ENCODE peak calls at places on chromosomes 3 and 15, in four cellular contexts. One of them, this sample, is unnamed.

GRCh38 chr15:46660096-46660842 is 1025.4 kb downstream of the SQOR start:
- DNase-seq in left ventricle myocardium inferior: no peak
- DNase-seq in fibroblast of lung: no peak
- DNase-seq in colonic mucosa: no peak
- DNase-seq in this sample: no peak

GRCh38 chr15:94584833-94585244 is 353.5 kb downstream of the MCTP2 start:
- DNase-seq in left ventricle myocardium inferior: no peak
- DNase-seq in fibroblast of lung: peak; percentile 39
- DNase-seq in colonic mucosa: no peak
- DNase-seq in this sample: no peak

GRCh38 chr3:110940074-110940473 is 131.5 kb upstream of the NECTIN3 start:
- DNase-seq in left ventricle myocardium inferior: no peak
- DNase-seq in fibroblast of lung: no peak
- DNase-seq in colonic mucosa: no peak
- DNase-seq in this sample: no peak

GRCh38 chr15:61794881-61795280 is 265.4 kb downstream of the VPS13C start:
- DNase-seq in left ventricle myocardium inferior: no peak
- DNase-seq in fibroblast of lung: no peak
- DNase-seq in colonic mucosa: no peak
- DNase-seq in this sample: peak; percentile 40

GRCh38 chr15:98070132-98070531 is 109.6 kb downstream of the ARRDC4 start:
- DNase-seq in left ventricle myocardium inferior: no peak
- DNase-seq in fibroblast of lung: no peak
- DNase-seq in colonic mucosa: no peak
- DNase-seq in this sample: no peak

GRCh38 chr3:53821631-53822068 is 24.6 kb downstream of the CHDH start:
- DNase-seq in left ventricle myocardium inferior: no peak
- DNase-seq in fibroblast of lung: peak; percentile 24
- DNase-seq in colonic mucosa: no peak
- DNase-seq in this sample: peak; percentile 22

GRCh38 chr15:39605146-39605545 is 24.3 kb downstream of the THBS1 start:
- DNase-seq in left ventricle myocardium inferior: no peak
- DNase-seq in fibroblast of lung: no peak
- DNase-seq in colonic mucosa: no peak
- DNase-seq in this sample: no peak

GRCh38 chr3:121488628-121489027 is 57.2 kb downstream of the POLQ start:
- DNase-seq in left ventricle myocardium inferior: no peak
- DNase-seq in fibroblast of lung: no peak
- DNase-seq in colonic mucosa: no peak
- DNase-seq in this sample: no peak

GRCh38 chr15:71413419-71413818 is 298.1 kb downstream of the THSD4 start:
- DNase-seq in left ventricle myocardium inferior: no peak
- DNase-seq in fibroblast of lung: no peak
- DNase-seq in colonic mucosa: no peak
- DNase-seq in this sample: no peak

GRCh38 chr15:27486036-27486435 is 515.1 kb downstream of the GABRG3 start:
- DNase-seq in left ventricle myocardium inferior: no peak
- DNase-seq in fibroblast of lung: peak; percentile 38
- DNase-seq in colonic mucosa: no peak
- DNase-seq in this sample: no peak

GRCh38 chr3:189685854-189686253 is 54.7 kb downstream of the TP63 start:
- DNase-seq in left ventricle myocardium inferior: no peak
- DNase-seq in fibroblast of lung: peak; percentile 87
- DNase-seq in colonic mucosa: no peak
- DNase-seq in this sample: peak; percentile 55

GRCh38 chr3:119562307-119562961 is 3.0 kb upstream of the CD80 start:
- DNase-seq in left ventricle myocardium inferior: no peak
- DNase-seq in fibroblast of lung: no peak
- DNase-seq in colonic mucosa: no peak
- DNase-seq in this sample: no peak

GRCh38 chr15:71885390-71885789 is 75.0 kb downstream of the NR2E3 start:
- DNase-seq in left ventricle myocardium inferior: no peak
- DNase-seq in fibroblast of lung: no peak
- DNase-seq in colonic mucosa: no peak
- DNase-seq in this sample: no peak

GRCh38 chr3:32347286-32348125 is 44.1 kb upstream of the CMTM7 start:
- DNase-seq in left ventricle myocardium inferior: peak; percentile 32
- DNase-seq in fibroblast of lung: peak; percentile 10
- DNase-seq in colonic mucosa: peak; percentile 34
- DNase-seq in this sample: no peak

GRCh38 chr3:23829242-23829934 is 23.6 kb downstream of the UBE2E1 start:
- DNase-seq in left ventricle myocardium inferior: no peak
- DNase-seq in fibroblast of lung: no peak
- DNase-seq in colonic mucosa: no peak
- DNase-seq in this sample: no peak

GRCh38 chr3:185316740-185317407 is 46.1 kb upstream of the MAP3K13 start:
- DNase-seq in left ventricle myocardium inferior: no peak
- DNase-seq in fibroblast of lung: peak; percentile 51
- DNase-seq in colonic mucosa: no peak
- DNase-seq in this sample: peak; percentile 87

GRCh38 chr3:113594066-113594465 is 61.7 kb downstream of the SIDT1 start:
- DNase-seq in left ventricle myocardium inferior: no peak
- DNase-seq in fibroblast of lung: no peak
- DNase-seq in colonic mucosa: no peak
- DNase-seq in this sample: no peak

GRCh38 chr3:25483456-25483855 is 55.4 kb downstream of the RARB start:
- DNase-seq in left ventricle myocardium inferior: no peak
- DNase-seq in fibroblast of lung: peak; percentile 44
- DNase-seq in colonic mucosa: no peak
- DNase-seq in this sample: no peak

GRCh38 chr3:101070260-101071121 is 77.3 kb upstream of the ABI3BP start:
- DNase-seq in left ventricle myocardium inferior: peak; percentile 44
- DNase-seq in fibroblast of lung: peak; percentile 8
- DNase-seq in colonic mucosa: peak; percentile 82
- DNase-seq in this sample: peak; percentile 60

DNA sequence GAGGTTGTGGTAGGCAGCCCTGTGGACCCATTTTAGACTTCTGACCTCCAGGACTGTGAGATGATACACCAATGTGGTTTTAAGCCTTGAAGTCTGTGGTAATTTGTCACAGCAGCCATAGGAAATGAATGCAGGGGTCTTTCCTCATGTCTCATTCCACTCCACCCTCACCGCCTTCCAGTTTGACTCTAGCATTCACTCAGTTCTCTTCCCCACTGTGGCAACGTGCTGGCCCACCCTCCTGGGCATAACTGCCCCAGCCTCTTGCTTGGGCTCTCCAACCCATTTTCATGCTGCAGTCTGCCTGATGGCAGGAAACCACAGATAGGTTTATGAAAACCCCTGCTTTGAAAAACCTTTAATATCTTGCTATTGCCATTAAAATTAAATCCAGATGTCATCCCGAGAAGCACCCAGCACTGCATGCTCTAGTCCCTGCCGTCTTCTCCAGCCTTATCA is 7.3 kb upstream of the TRNT1 start:
- DNase-seq in left ventricle myocardium inferior: no peak
- DNase-seq in fibroblast of lung: no peak
- DNase-seq in colonic mucosa: no peak
- DNase-seq in this sample: no peak
- H3K27ac ChIP-seq in left ventricle myocardium inferior: no peak overlapping the region
- H3K27ac ChIP-seq in fibroblast of lung: no peak overlapping the region
- H3K27ac ChIP-seq in colonic mucosa: no peak overlapping the region
- H3K27ac ChIP-seq in this sample: no peak overlapping the region

GRCh38 chr15:78054971-78055370 is 22.5 kb downstream of the TBC1D2B start:
- DNase-seq in left ventricle myocardium inferior: no peak
- DNase-seq in fibroblast of lung: no peak
- DNase-seq in colonic mucosa: no peak
- DNase-seq in this sample: no peak

GRCh38 chr15:78057803-78058202 is 19.7 kb downstream of the TBC1D2B start:
- DNase-seq in left ventricle myocardium inferior: no peak
- DNase-seq in fibroblast of lung: no peak
- DNase-seq in colonic mucosa: no peak
- DNase-seq in this sample: no peak

GRCh38 chr15:78058401-78058935 is 19.0 kb downstream of the TBC1D2B start:
- DNase-seq in left ventricle myocardium inferior: no peak
- DNase-seq in fibroblast of lung: no peak
- DNase-seq in colonic mucosa: no peak
- DNase-seq in this sample: no peak

GRCh38 chr15:78055923-78056713 is 21.4 kb downstream of the TBC1D2B start:
- DNase-seq in left ventricle myocardium inferior: no peak
- DNase-seq in fibroblast of lung: no peak
- DNase-seq in colonic mucosa: peak; percentile 76
- DNase-seq in this sample: no peak

DNA sequence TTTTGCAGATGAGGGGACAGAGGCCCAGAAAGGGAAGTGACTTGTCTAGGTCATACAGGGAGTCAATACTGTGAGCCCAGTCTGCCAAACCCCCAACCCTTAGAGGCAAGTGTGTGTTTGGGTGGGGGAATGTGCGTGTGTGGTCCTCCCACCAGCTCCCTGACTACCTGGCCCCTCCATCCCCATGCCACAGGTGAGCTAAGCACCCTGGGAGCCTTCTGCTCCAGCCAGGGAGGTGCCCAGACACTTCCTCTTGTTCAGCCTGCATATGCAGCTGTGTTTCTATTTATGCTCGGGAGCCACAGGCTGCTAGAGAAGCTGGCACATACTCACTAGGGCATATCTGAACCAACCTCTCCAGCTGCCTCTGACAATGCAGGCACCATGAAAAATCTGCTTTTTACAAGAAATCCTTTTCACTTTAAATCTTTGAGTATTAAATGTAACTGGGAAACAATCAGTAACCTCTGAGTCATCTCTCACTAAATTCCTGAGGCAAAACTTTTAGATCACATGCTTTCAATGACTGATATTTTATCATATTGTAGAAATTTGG is 20.7 kb downstream of the TBC1D2B start:
- DNase-seq in left ventricle myocardium inferior: no peak
- DNase-seq in fibroblast of lung: peak; percentile 54
- DNase-seq in colonic mucosa: no peak
- DNase-seq in this sample: no peak
- H3K4me1 ChIP-seq in left ventricle myocardium inferior: peaks cover 84% of the 10 kb centered on the region
- H3K4me1 ChIP-seq in fibroblast of lung: peaks cover 24% of the 10 kb centered on the region
- H3K4me1 ChIP-seq in colonic mucosa: peaks cover 32% of the 10 kb centered on the region
- H3K4me1 ChIP-seq in this sample: peaks cover 19% of the 10 kb centered on the region

GRCh38 chr3:183108470-183108869 is 9.2 kb upstream of the MCCC1 start:
- DNase-seq in left ventricle myocardium inferior: no peak
- DNase-seq in fibroblast of lung: no peak
- DNase-seq in colonic mucosa: no peak
- DNase-seq in this sample: no peak
- H3K27ac ChIP-seq in left ventricle myocardium inferior: no peak overlapping the region
- H3K27ac ChIP-seq in fibroblast of lung: no peak overlapping the region
- H3K27ac ChIP-seq in colonic mucosa: no peak overlapping the region
- H3K27ac ChIP-seq in this sample: no peak overlapping the region

DNA sequence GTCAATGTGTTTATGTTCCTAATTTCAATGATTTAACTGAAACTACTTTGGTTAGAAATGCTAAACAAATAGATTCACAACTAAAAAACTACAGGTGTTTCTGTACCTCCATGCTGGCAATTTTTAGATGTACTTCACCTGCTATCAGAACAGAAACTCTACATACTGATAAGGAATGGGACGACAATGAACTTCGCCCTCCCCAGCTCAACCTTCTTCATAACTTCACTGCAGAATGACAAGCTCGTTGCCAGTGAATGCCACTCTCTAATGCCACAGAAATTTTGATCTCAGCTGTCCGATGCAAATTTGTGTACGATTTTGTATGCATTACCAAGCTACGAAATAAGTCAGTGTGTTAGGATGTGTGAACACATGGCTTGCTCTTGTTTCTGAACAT is 133.4 kb downstream of the FOXP1 start:
- DNase-seq in left ventricle myocardium inferior: no peak
- DNase-seq in fibroblast of lung: no peak
- DNase-seq in colonic mucosa: peak; percentile 68
- DNase-seq in this sample: no peak
- H3K4me1 ChIP-seq in left ventricle myocardium inferior: peaks cover 39% of the 10 kb centered on the region
- H3K4me1 ChIP-seq in fibroblast of lung: no peaks in the 10 kb centered on the region
- H3K4me1 ChIP-seq in colonic mucosa: peaks cover 11% of the 10 kb centered on the region
- H3K4me1 ChIP-seq in this sample: peaks cover 21% of the 10 kb centered on the region